ENCODE peak calls at places on chromosomes 11 and 22, in seven cellular contexts. L is astrocyte, H is mucosa of descending colon, D is hepatocyte, U is foreskin fibroblast, E is left ventricle myocardium inferior, J is cardiac muscle cell. Y is an unnamed sample.

GRCh38 chr11:113334183-113334582 is 19.8 kb downstream of the TTC12 start:
- DNase-seq in L (no peak), H (no peak), D (no peak), U (no peak), E (no peak), J (no peak), Y (no peak)

GRCh38 chr11:101456812-101457211 is 127.0 kb downstream of the TRPC6 start:
- DNase-seq in L (no peak), H (no peak), D (peak; percentile 29), U (no peak), E (no peak), J (no peak), Y (peak; percentile 33)

GRCh38 chr11:64876835-64877341 is 1.5 kb downstream of the EHD1 start:
- DNase-seq in L (no peak), H (no peak), D (peak; percentile 65), U (peak; percentile 47), E (no peak), J (peak; percentile 62), Y (no peak)

GRCh38 chr22:19549428-19549827 is 25.2 kb upstream of the CLDN5 start:
- DNase-seq in L (no peak), H (no peak), D (no peak), U (no peak), E (no peak), J (no peak), Y (no peak)

GRCh38 chr11:45042560-45042959 is 91.9 kb upstream of the TP53I11 start:
- DNase-seq in L (no peak), H (no peak), D (no peak), U (no peak), E (no peak), J (no peak), Y (no peak)

GRCh38 chr22:29331658-29332300 is 16.3 kb upstream of the RASL10A start:
- DNase-seq in L (no peak), H (peak; percentile 31), D (no peak), U (no peak), E (no peak), J (no peak), Y (no peak)

GRCh38 chr11:428295-428694 is 13.5 kb upstream of the SIGIRR start:
- DNase-seq in L (no peak), H (peak; percentile 44), D (no peak), U (no peak), E (no peak), J (no peak), Y (no peak)

GRCh38 chr11:105466582-105467228 is 143.2 kb upstream of the GRIA4 start:
- DNase-seq in L (peak; percentile 58), H (no peak), D (peak; percentile 9), U (peak; percentile 71), E (no peak), J (no peak), Y (peak; percentile 95)

GRCh38 chr11:92475824-92476223 is 251.2 kb downstream of the FAT3 start:
- DNase-seq in L (no peak), H (no peak), D (no peak), U (no peak), E (no peak), J (no peak), Y (no peak)

GRCh38 chr11:130531061-130531460 is 82.6 kb downstream of the ADAMTS15 start:
- DNase-seq in L (peak; percentile 94), H (no peak), D (no peak), U (no peak), E (no peak), J (no peak), Y (peak; percentile 51)

GRCh38 chr11:47161134-47161854 is 15.4 kb downstream of the ARFGAP2 start:
- DNase-seq in L (no peak), H (no peak), D (peak; percentile 86), U (peak; percentile 54), E (no peak), J (peak; percentile 64), Y (peak; percentile 86)

GRCh38 chr11:118227865-118228785 is 3.3 kb upstream of the JAML start:
- DNase-seq in L (no peak), H (no peak), D (no peak), U (no peak), E (no peak), J (no peak), Y (no peak)

GRCh38 chr11:99066609-99067008 is 45.9 kb downstream of the CNTN5 start:
- DNase-seq in L (no peak), H (no peak), D (no peak), U (no peak), E (no peak), J (no peak), Y (no peak)

GRCh38 chr11:13761712-13762111 is 93.2 kb downstream of the FAR1 start:
- DNase-seq in L (peak; percentile 39), H (no peak), D (no peak), U (peak; percentile 1), E (no peak), J (no peak), Y (peak; percentile 28)

GRCh38 chr22:22091400-22091878 is 108.9 kb upstream of the TOP3B start:
- DNase-seq in L (no peak), H (no peak), D (no peak), U (no peak), E (no peak), J (no peak), Y (no peak)

GRCh38 chr22:36455571-36456458 is 25.6 kb downstream of the TXN2 start:
- DNase-seq in L (no peak), H (no peak), D (peak; percentile 27), U (no peak), E (no peak), J (no peak), Y (no peak)

GRCh38 chr11:92306966-92307504 is 82.4 kb downstream of the FAT3 start:
- DNase-seq in L (no peak), H (no peak), D (no peak), U (no peak), E (no peak), J (no peak), Y (no peak)

GRCh38 chr11:120587299-120587698 is 75.8 kb downstream of the GRIK4 start:
- DNase-seq in L (no peak), H (no peak), D (no peak), U (no peak), E (no peak), J (no peak), Y (no peak)

GRCh38 chr11:66363805-66364535 is 7.6 kb downstream of the SLC29A2 start:
- DNase-seq in L (no peak), H (peak; percentile 70), D (peak; percentile 32), U (no peak), E (no peak), J (no peak), Y (peak; percentile 30)

GRCh38 chr11:10793470-10794255 is 15.1 kb downstream of the EIF4G2 start:
- DNase-seq in L (no peak), H (no peak), D (no peak), U (no peak), E (no peak), J (no peak), Y (no peak)

GRCh38 chr11:93958991-93959390 is 62.2 kb upstream of the HEPHL1 start:
- DNase-seq in L (no peak), H (no peak), D (no peak), U (no peak), E (no peak), J (no peak), Y (no peak)

GRCh38 chr11:134390706-134391105 is 21.3 kb downstream of the B3GAT1 start:
- DNase-seq in L (no peak), H (no peak), D (no peak), U (no peak), E (no peak), J (no peak), Y (no peak)

GRCh38 chr11:134389464-134390180 is 22.4 kb downstream of the B3GAT1 start:
- DNase-seq in L (no peak), H (no peak), D (no peak), U (no peak), E (no peak), J (no peak), Y (no peak)

GRCh38 chr11:134392953-134393615 is 19.0 kb downstream of the B3GAT1 start:
- DNase-seq in L (no peak), H (no peak), D (no peak), U (no peak), E (no peak), J (no peak), Y (no peak)

GRCh38 chr11:134391656-134392055 is 20.4 kb downstream of the B3GAT1 start:
- DNase-seq in L (no peak), H (peak; percentile 17), D (no peak), U (no peak), E (no peak), J (no peak), Y (no peak)

DNA sequence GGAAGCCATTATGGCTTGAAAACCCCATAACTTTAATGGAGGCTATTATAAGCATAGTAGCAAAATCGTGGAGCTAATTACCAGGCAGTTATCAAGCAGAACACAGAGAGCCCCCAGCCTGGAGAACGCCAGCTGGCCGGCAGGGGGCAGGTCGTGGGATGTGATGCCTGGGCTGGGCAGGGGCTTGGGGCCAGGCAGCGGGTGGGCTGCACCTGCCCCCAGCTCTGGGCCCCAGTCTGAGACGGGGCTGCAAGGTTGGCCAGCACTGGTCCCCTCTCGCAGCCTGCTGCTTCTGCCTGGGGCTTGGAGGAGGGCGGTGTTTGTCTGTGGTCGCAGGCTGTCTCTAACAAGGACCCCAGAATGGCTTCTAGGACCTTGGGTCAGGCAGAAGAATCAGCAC is 20.9 kb downstream of the B3GAT1 start:
- DNase-seq in L (no peak), H (peak; percentile 25), D (no peak), U (no peak), E (no peak), J (no peak), Y (no peak)
- TF ChIP-seq CTCF in L (no peak), H (no peak), D (no peak), U (no peak), E (no peak), J (no peak), Y (no peak)

GRCh38 chr11:73382747-73383146 is 6.5 kb downstream of the RELT start:
- DNase-seq in L (no peak), H (no peak), D (no peak), U (no peak), E (no peak), J (no peak), Y (no peak)
- H3K4me3 ChIP-seq in L (no peak overlapping the region), H (no peak overlapping the region), D (no peak overlapping the region), U (no peak overlapping the region), E (no peak overlapping the region), J (no peak overlapping the region), Y (no peak overlapping the region)

GRCh38 chr11:109423114-109423859 is 1.3 kb downstream of the C11orf87 start:
- DNase-seq in L (no peak), H (peak; percentile 37), D (peak; percentile 13), U (peak; percentile 10), E (no peak), J (peak; percentile 13), Y (peak; percentile 19)
- TF ChIP-seq CTCF in L (no peak), H (no peak), D (no peak), U (no peak), E (no peak), J (no peak), Y (no peak)

DNA sequence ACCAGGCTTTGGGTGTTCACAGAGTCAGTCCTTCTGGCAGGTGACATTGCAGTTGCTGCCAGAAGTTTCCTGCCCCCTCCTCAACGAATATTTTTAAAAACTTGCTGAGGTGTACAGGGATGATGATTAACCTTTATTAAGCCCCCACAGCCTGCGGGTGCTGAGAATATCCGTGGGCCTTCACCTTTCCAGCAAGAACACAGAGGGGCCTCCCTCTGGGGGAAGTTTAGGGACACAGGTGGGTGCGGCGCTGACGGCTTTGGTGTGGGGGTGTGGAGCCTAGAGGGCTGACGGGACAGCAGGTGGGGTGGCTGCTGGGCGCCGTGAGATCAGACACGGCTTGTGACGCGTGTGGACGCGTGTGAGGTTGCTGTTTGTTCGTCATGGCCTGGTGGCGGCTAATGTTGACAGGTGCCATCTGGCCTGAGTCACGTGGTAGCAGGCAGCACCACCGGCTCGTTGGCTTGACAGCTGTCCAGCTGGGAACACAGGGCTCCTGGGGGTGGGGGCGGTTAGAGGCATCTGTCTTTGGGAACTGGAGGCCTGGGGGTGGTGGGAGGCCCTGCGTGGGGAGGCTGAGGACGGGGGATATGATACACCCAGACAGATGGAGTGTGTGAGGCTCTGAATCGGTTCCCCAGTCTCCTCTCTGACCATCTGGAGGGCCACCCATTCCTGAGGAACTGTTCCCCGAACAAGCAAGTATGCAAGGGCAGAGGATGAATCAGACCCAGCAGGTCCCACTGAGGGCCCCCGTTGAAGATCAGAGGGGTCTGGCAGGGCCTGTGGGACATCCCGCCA is 12.5 kb upstream of the LRRC10B start:
- DNase-seq in L (no peak), H (no peak), D (no peak), U (no peak), E (no peak), J (no peak), Y (no peak)
- H3K4me3 ChIP-seq in L (no peak overlapping the region), H (no peak overlapping the region), D (no peak overlapping the region), U (no peak overlapping the region), E (no peak overlapping the region), J (no peak overlapping the region), Y (no peak overlapping the region)